ENCODE peak calls at places on chromosomes 2 and 18, in nine cellular contexts. N is cardiac muscle cell, K is HCT116, P is Peyer's patch, O is left ventricle myocardium inferior, H is choroid plexus epithelial cell, S is lung, V is thoracic aorta, A is fibroblast of lung. Z is an unnamed sample.

GRCh38 chr2:28616618-28617017 is 120.8 kb downstream of the PLB1 start:
- DNase-seq in N (peak; percentile 36), K (no peak), P (no peak), O (no peak), H (no peak), S (no peak), V (no peak), A (peak; percentile 70), Z (peak; percentile 75)

GRCh38 chr18:35729971-35730668 is 148.6 kb downstream of the GALNT1 start:
- DNase-seq in N (no peak), K (no peak), P (no peak), O (no peak), H (peak; percentile 13), S (no peak), V (no peak), A (peak; percentile 33), Z (peak; percentile 30)

GRCh38 chr2:71500426-71501079 is 47.2 kb downstream of the DYSF start:
- DNase-seq in N (peak; percentile 44), K (no peak), P (no peak), O (peak; percentile 32), H (no peak), S (no peak), V (no peak), A (no peak), Z (no peak)

GRCh38 chr18:63137999-63138448 is 181.5 kb downstream of the BCL2 start:
- DNase-seq in N (no peak), K (no peak), P (no peak), O (no peak), H (no peak), S (no peak), V (no peak), A (no peak), Z (no peak)

GRCh38 chr18:28176933-28177827 is at the start of gene CDH2:
- DNase-seq in N (peak; percentile 96), K (no peak), P (peak; percentile 42), O (peak; percentile 70), H (peak; percentile 84), S (no peak), V (no peak), A (peak; percentile 71), Z (peak; percentile 88)

GRCh38 chr2:238453842-238454241 is 27.1 kb downstream of the ASB1 start:
- DNase-seq in N (no peak), K (no peak), P (no peak), O (no peak), H (no peak), S (no peak), V (no peak), A (no peak), Z (no peak)

GRCh38 chr2:9192712-9193111 is 13.9 kb upstream of the ASAP2 start:
- DNase-seq in N (no peak), K (no peak), P (no peak), O (no peak), H (no peak), S (no peak), V (no peak), A (no peak), Z (no peak)

GRCh38 chr18:79540161-79540913 is 139.3 kb upstream of the CTDP1 start:
- DNase-seq in N (no peak), K (no peak), P (peak; percentile 16), O (no peak), H (no peak), S (no peak), V (no peak), A (no peak), Z (no peak)

GRCh38 chr2:209472871-209473270 is 49.0 kb downstream of the MAP2 start:
- DNase-seq in N (peak; percentile 75), K (no peak), P (no peak), O (no peak), H (peak; percentile 78), S (no peak), V (no peak), A (no peak), Z (peak; percentile 78)

GRCh38 chr2:76193098-76193497 is 482.4 kb upstream of the GCFC2 start:
- DNase-seq in N (no peak), K (no peak), P (no peak), O (no peak), H (no peak), S (no peak), V (no peak), A (no peak), Z (no peak)

GRCh38 chr2:40559175-40559574 is 107.3 kb upstream of the SLC8A1 start:
- DNase-seq in N (no peak), K (no peak), P (no peak), O (no peak), H (no peak), S (no peak), V (no peak), A (no peak), Z (no peak)

GRCh38 chr2:149492923-149493322 is 94.7 kb downstream of the MMADHC start:
- DNase-seq in N (no peak), K (no peak), P (no peak), O (no peak), H (no peak), S (no peak), V (no peak), A (no peak), Z (no peak)

DNA sequence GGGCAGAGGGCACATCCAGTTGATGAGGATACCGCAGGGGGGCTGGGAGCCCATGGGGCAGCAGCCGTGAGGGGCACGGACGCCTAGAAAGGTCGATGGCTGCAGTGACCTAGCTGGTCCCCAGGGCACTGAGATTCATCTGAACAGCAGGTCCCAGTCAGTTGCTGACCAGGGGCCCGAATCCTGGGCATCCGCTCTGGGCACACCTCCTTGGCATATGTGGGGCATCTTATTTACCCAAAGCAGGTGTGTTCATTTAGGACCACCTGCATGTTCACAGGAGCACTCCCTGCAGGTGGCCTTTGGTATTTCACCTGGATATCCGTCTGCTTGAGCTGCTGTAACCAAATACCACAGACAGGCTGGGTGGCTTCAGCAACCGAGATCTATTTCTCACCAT is 72.0 kb upstream of the ODC1 start:
- DNase-seq in N (no peak), K (no peak), P (no peak), O (no peak), H (no peak), S (no peak), V (no peak), A (no peak), Z (no peak)
- TF ChIP-seq CTCF in N (no peak), K (peak; percentile 50), P (no peak), O (no peak), H (peak; percentile 24), S (no peak), V (no peak), A (no peak), Z (no peak)

GRCh38 chr2:62203459-62203858 is 7.5 kb downstream of the B3GNT2 start:
- DNase-seq in N (no peak), K (no peak), P (no peak), O (no peak), H (no peak), S (no peak), V (no peak), A (no peak), Z (no peak)

GRCh38 chr2:62206024-62206423 is 10.1 kb downstream of the B3GNT2 start:
- DNase-seq in N (no peak), K (no peak), P (no peak), O (no peak), H (no peak), S (no peak), V (no peak), A (no peak), Z (no peak)

GRCh38 chr2:62207480-62207879 is 11.6 kb downstream of the B3GNT2 start:
- DNase-seq in N (no peak), K (no peak), P (no peak), O (no peak), H (no peak), S (no peak), V (no peak), A (no peak), Z (no peak)

GRCh38 chr2:62204998-62205496 is 9.1 kb downstream of the B3GNT2 start:
- DNase-seq in N (no peak), K (no peak), P (no peak), O (no peak), H (no peak), S (no peak), V (no peak), A (no peak), Z (no peak)

GRCh38 chr2:62205554-62205953 is 9.6 kb downstream of the B3GNT2 start:
- DNase-seq in N (no peak), K (no peak), P (no peak), O (no peak), H (no peak), S (no peak), V (no peak), A (no peak), Z (no peak)
- H3K4me3 ChIP-seq in N (no peak overlapping the region), K (no peak overlapping the region), P (no peak overlapping the region), O (no peak overlapping the region), H (no peak overlapping the region), S (no peak overlapping the region), V (no peak overlapping the region), A (no peak overlapping the region), Z (no peak overlapping the region)

DNA sequence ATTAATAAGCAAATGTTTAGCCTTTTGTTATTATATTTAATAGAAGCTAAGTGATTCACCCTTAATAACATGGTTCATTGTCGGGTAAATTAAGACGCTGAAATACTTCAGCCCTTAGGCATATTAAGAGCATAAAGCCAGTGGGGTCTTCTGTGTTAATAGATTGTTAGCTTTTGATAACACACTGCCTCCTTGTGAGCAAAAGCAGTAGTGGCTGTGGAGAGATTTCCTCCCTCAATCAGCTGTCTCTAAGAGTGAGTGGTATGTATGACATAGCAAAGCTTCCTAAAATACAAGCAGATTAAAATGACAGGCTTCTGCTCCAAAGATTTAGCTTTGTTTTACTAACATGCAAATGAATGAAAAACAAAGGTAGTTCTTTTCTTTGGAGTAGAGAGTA is 143.7 kb upstream of the SYT4 start:
- DNase-seq in N (no peak), K (no peak), P (no peak), O (no peak), H (no peak), S (no peak), V (no peak), A (no peak), Z (no peak)
- TF ChIP-seq CTCF in N (no peak), K (no peak), P (no peak), O (no peak), H (peak; percentile 19), S (no peak), V (no peak), A (no peak), Z (no peak)

DNA sequence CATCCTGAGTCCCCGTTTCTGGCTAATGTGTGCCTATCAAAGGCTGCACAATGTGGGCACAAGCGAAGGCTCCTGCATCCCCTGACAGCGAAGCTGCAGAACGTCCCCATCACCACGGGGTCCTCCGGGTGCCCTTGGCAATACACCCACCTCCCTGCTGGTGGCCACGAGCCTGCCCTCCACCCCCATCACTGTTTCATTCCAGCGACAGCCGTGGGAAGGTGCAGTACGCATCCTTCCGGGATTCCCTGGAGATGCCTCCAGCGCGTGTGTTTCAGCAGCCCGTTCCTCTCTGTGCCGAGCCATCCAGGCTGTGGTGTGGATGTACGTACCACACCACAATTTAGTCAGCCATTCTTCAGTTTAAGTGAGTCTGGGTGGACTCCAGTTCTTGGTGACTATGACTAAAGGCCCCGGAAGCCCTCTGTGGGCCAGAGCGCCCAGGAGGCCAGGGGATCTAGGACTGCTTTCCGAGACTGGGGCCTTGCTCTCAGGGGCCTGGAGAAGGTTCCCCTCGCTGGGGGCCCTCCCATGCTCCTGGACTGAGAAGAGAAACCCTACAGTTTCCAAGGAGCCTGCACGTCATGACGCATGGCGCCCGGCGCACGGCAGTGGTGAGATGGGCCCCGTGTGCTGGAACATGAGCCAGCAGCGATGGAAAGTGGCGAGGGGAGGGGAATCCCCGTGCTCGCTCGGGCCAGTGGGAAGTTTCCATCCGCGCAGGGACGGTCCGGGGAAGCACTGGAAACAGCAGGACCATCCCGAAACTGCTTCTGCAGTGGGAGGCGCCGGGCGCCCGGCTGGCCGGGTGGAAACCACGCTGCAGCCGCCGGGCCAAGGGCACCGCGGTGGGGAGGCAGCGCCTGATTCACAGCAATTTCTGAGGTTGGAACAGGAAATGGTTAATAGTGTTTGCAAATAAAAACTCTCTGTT is 4.6 kb upstream of the PDCD1 start:
- DNase-seq in N (peak; percentile 70), K (no peak), P (no peak), O (peak; percentile 8), H (peak; percentile 56), S (no peak), V (no peak), A (no peak), Z (peak; percentile 53)
- H3K4me3 ChIP-seq in N (no peak overlapping the region), K (no peak overlapping the region), P (peak overlapping the region; percentile 8), O (peak overlapping the region; percentile 21), H (no peak overlapping the region), S (no peak overlapping the region), V (peak overlapping the region; percentile 9), A (peak overlapping the region; percentile 22), Z (no peak overlapping the region)